ENCODE peak calls at places on chromosomes 11 and 22, in six cellular contexts. K is M059J, D is iris pigment epithelial cell, X is mesendoderm, A is AG08396, N is RCC 7860. O is an unnamed sample.
A peak's percentile ranks its signal among the peaks of the same experiment; 100 is the strongest.

GRCh38 chr11:117328414-117329010 is 858 bp downstream of the CEP164 start:
- DNase-seq in X (peak; percentile 43), D (peak; percentile 68), A (peak; percentile 43), N (no peak), K (peak; percentile 49), O (peak; percentile 53)

GRCh38 chr11:40338739-40339138 is 1120.7 kb downstream of the LRRC4C start:
- DNase-seq in X (peak; percentile 25), N (no peak), A (peak; percentile 8), K (peak; percentile 71), D (peak; percentile 86), O (no peak)

GRCh38 chr11:105929381-105929955 is 92.6 kb downstream of the MSANTD4 start:
- DNase-seq in N (no peak), A (no peak), K (no peak), X (no peak), D (peak; percentile 53), O (no peak)

GRCh38 chr11:78567209-78567608 is 7.5 kb downstream of the NARS2 start:
- DNase-seq in N (peak; percentile 87), X (peak; percentile 37), A (no peak), D (peak; percentile 72), K (peak; percentile 79), O (no peak)

GRCh38 chr22:46171940-46172339 is 21.6 kb downstream of the PPARA start:
- DNase-seq in N (peak; percentile 49), A (peak; percentile 44), K (peak; percentile 91), X (no peak), D (peak; percentile 75), O (no peak)

GRCh38 chr22:25109878-25110595 is 89.6 kb upstream of the CRYBB3 start:
- DNase-seq in N (no peak), X (no peak), K (no peak), D (no peak), A (no peak), O (no peak)

GRCh38 chr11:2210366-2211112 is 38.9 kb upstream of the TH start:
- DNase-seq in A (peak; percentile 3), D (no peak), X (no peak), K (no peak), N (no peak), O (no peak)

GRCh38 chr11:74504100-74504691 is 10.7 kb upstream of the LIPT2 start:
- DNase-seq in K (no peak), N (no peak), D (no peak), X (no peak), A (no peak), O (no peak)

GRCh38 chr11:13889566-13890214 is 72.8 kb upstream of the SPON1 start:
- DNase-seq in D (no peak), K (peak; percentile 32), A (no peak), X (no peak), N (no peak), O (no peak)

GRCh38 chr11:134119094-134119493 is 50.2 kb downstream of the JAM3 start:
- DNase-seq in A (no peak), X (no peak), K (peak; percentile 49), N (no peak), D (peak; percentile 86), O (no peak)

GRCh38 chr11:27217948-27218410 is 145.0 kb downstream of the CCDC34 start:
- DNase-seq in N (peak; percentile 44), X (no peak), K (peak; percentile 99), D (peak; percentile 84), A (peak; percentile 40), O (no peak)

GRCh38 chr11:43943357-43943930 is 1.0 kb downstream of the C11orf96 start:
- DNase-seq in N (no peak), D (peak; percentile 40), X (no peak), A (peak; percentile 34), K (peak; percentile 21), O (no peak)

GRCh38 chr11:10640308-10640707 is 53.2 kb downstream of the IRAG1 start:
- DNase-seq in K (no peak), X (no peak), D (no peak), N (no peak), A (no peak), O (no peak)

GRCh38 chr11:95494856-95495255 is 263.9 kb upstream of the SESN3 start:
- DNase-seq in A (no peak), X (no peak), D (no peak), K (no peak), N (no peak), O (no peak)

GRCh38 chr11:69157156-69157821 is 1.6 kb downstream of the SMIM38 start:
- DNase-seq in X (no peak), A (peak; percentile 85), N (no peak), K (no peak), D (peak; percentile 40), O (peak; percentile 66)

GRCh38 chr11:35143509-35144102 is 4.6 kb downstream of the CD44 start:
- DNase-seq in N (no peak), D (no peak), K (peak; percentile 34), X (no peak), A (no peak), O (no peak)

GRCh38 chr22:16803255-16803917 is 21.8 kb downstream of the XKR3 start:
- DNase-seq in D (no peak), K (no peak), A (no peak), X (peak; percentile 30), N (no peak), O (no peak)

GRCh38 chr11:47071871-47072270 is 104.8 kb downstream of the ARFGAP2 start:
- DNase-seq in D (peak; percentile 10), N (no peak), X (peak; percentile 63), A (no peak), K (no peak), O (peak; percentile 36)

GRCh38 chr11:2762451-2762850 is 62.7 kb upstream of the KCNQ1OT1 start:
- DNase-seq in N (no peak), D (no peak), K (no peak), X (no peak), A (no peak), O (no peak)

GRCh38 chr11:380996-381395 is 11.7 kb downstream of the B4GALNT4 start:
- DNase-seq in K (no peak), N (no peak), X (no peak), A (no peak), D (no peak), O (no peak)

GRCh38 chr11:82365351-82365750 is 368.3 kb downstream of the FAM181B start:
- DNase-seq in D (no peak), K (no peak), A (no peak), X (no peak), N (no peak), O (no peak)

GRCh38 chr11:69808708-69809107 is 10.5 kb downstream of the FGF3 start:
- DNase-seq in A (peak; percentile 75), N (no peak), K (peak; percentile 42), X (peak; percentile 33), D (peak; percentile 50), O (peak; percentile 93)

GRCh38 chr11:28649922-28650321 is 541.7 kb downstream of the METTL15 start:
- DNase-seq in X (no peak), D (peak; percentile 43), N (no peak), A (no peak), K (peak; percentile 53), O (no peak)

GRCh38 chr22:40911772-40912171 is 39.4 kb upstream of the RBX1 start:
- DNase-seq in D (peak; percentile 21), A (peak; percentile 39), X (no peak), N (no peak), K (no peak), O (no peak)

GRCh38 chr11:60455531-60456042 is at the start of gene MS4A1:
- DNase-seq in A (no peak), D (no peak), N (no peak), K (no peak), X (no peak), O (no peak)

GRCh38 chr11:67507242-67507890 is 596 bp downstream of the CDK2AP2 start:
- DNase-seq in X (peak; percentile 90), A (no peak), D (no peak), K (no peak), N (peak; percentile 73), O (no peak)

GRCh38 chr11:115226556-115226955 is 277.7 kb downstream of the CADM1 start:
- DNase-seq in A (peak; percentile 46), N (peak; percentile 92), K (peak; percentile 88), X (peak; percentile 98), D (peak; percentile 90), O (peak; percentile 79)

GRCh38 chr22:40764743-40765441 is 54.3 kb downstream of the SLC25A17 start:
- DNase-seq in X (no peak), D (no peak), A (no peak), N (no peak), K (no peak), O (no peak)

GRCh38 chr11:14248577-14248976 is 110.4 kb downstream of the RRAS2 start:
- DNase-seq in X (peak; percentile 67), K (no peak), A (no peak), D (no peak), N (no peak), O (peak; percentile 62)

GRCh38 chr11:72924568-72925190 is 110.5 kb downstream of the ATG16L2 start:
- DNase-seq in A (no peak), D (peak; percentile 56), N (peak; percentile 14), X (peak; percentile 7), K (peak; percentile 31), O (no peak)

GRCh38 chr22:47367107-47367690 is 604.7 kb downstream of the TBC1D22A start:
- DNase-seq in N (no peak), X (no peak), D (no peak), K (no peak), A (no peak), O (no peak)

GRCh38 chr11:92589512-92589911 is 364.9 kb downstream of the FAT3 start:
- DNase-seq in K (no peak), A (no peak), X (no peak), N (no peak), D (no peak), O (no peak)

GRCh38 chr22:30557243-30557642 is 10.7 kb upstream of the SEC14L6 start:
- DNase-seq in N (no peak), D (no peak), A (no peak), K (no peak), X (peak; percentile 49), O (no peak)

GRCh38 chr22:44954113-44954512 is 55.7 kb downstream of the PHF21B start:
- DNase-seq in D (no peak), K (no peak), A (no peak), X (no peak), N (no peak), O (no peak)

GRCh38 chr11:133078591-133079179 is 453.6 kb downstream of the OPCML start:
- DNase-seq in N (no peak), A (peak; percentile 60), D (peak; percentile 54), K (peak; percentile 38), X (peak; percentile 64), O (peak; percentile 81)

GRCh38 chr11:105881027-105881426 is 141.0 kb downstream of the MSANTD4 start:
- DNase-seq in X (no peak), D (no peak), A (no peak), K (no peak), N (no peak), O (no peak)

O was measured in ELF-1.